ENCODE peak calls at places on chromosomes 16 and 17, in five cellular contexts. V is naive thymus-derived CD8-positive, alpha-beta T cell; G is substantia nigra; F is fibroblast of the conjunctiva; O is HFFc6. D is an unnamed sample.

GRCh38 chr17:27573971-27574525 is 56.9 kb upstream of the LGALS9 start:
- DNase-seq in V (no peak), G (no peak), F (no peak), O (peak; percentile 25), D (no peak)

GRCh38 chr16:13012591-13012990 is 111.2 kb downstream of the SHISA9 start:
- DNase-seq in V (no peak), G (no peak), F (no peak), O (no peak), D (no peak)

GRCh38 chr16:18039931-18040330 is 296.6 kb downstream of the NPIPA8 start:
- DNase-seq in V (no peak), G (no peak), F (no peak), O (no peak), D (no peak)

GRCh38 chr16:67822511-67822910 is 15.8 kb downstream of the TSNAXIP1 start:
- DNase-seq in V (no peak), G (no peak), F (no peak), O (peak; percentile 79), D (no peak)

GRCh38 chr17:34840758-34841157 is 120.5 kb downstream of the CCT6B start:
- DNase-seq in V (no peak), G (no peak), F (no peak), O (no peak), D (no peak)

GRCh38 chr16:16121185-16121727 is 102.0 kb downstream of the ABCC6 start:
- DNase-seq in V (no peak), G (no peak), F (no peak), O (no peak), D (no peak)

GRCh38 chr17:73640691-73641090 is 3.6 kb downstream of the SDK2 start:
- DNase-seq in V (no peak), G (no peak), F (no peak), O (no peak), D (no peak)

GRCh38 chr17:64357191-64357981 is 33.3 kb downstream of the PECAM1 start:
- DNase-seq in V (no peak), G (no peak), F (peak; percentile 91), O (peak; percentile 85), D (peak; percentile 19)

GRCh38 chr17:54950116-54950515 is 18.3 kb downstream of the COX11 start:
- DNase-seq in V (no peak), G (no peak), F (no peak), O (no peak), D (no peak)

GRCh38 chr17:17088104-17088485 is 45.8 kb downstream of the MPRIP start:
- DNase-seq in V (no peak), G (no peak), F (no peak), O (no peak), D (peak; percentile 27)